ENCODE peak calls at places on chromosomes 4 and X, in ten cellular contexts. One of them, this sample, is unnamed.

GRCh38 chr4:8435656-8436121 is 4.8 kb downstream of the ACOX3 start:
- DNase-seq in endothelial cell of umbilical vein: peak; percentile 38
- DNase-seq in WTC11: no peak
- DNase-seq in CD4-positive, alpha-beta T cell: no peak
- DNase-seq in pancreas: no peak
- DNase-seq in left lung: peak; percentile 54
- DNase-seq in Peyer's patch: peak; percentile 72
- DNase-seq in choroid plexus epithelial cell: peak; percentile 56
- DNase-seq in lower leg skin: no peak
- DNase-seq in H9: no peak
- DNase-seq in this sample: no peak

GRCh38 chr4:107213880-107214279 is 177.8 kb upstream of the DKK2 start:
- DNase-seq in endothelial cell of umbilical vein: no peak
- DNase-seq in WTC11: no peak
- DNase-seq in CD4-positive, alpha-beta T cell: no peak
- DNase-seq in pancreas: no peak
- DNase-seq in left lung: no peak
- DNase-seq in Peyer's patch: no peak
- DNase-seq in choroid plexus epithelial cell: peak; percentile 21
- DNase-seq in lower leg skin: no peak
- DNase-seq in H9: no peak
- DNase-seq in this sample: peak; percentile 38

GRCh38 chrX:39675619-39676018 is 422.1 kb downstream of the BCOR start:
- DNase-seq in endothelial cell of umbilical vein: no peak
- DNase-seq in WTC11: no peak
- DNase-seq in CD4-positive, alpha-beta T cell: no peak
- DNase-seq in pancreas: no peak
- DNase-seq in left lung: no peak
- DNase-seq in Peyer's patch: no peak
- DNase-seq in choroid plexus epithelial cell: no peak
- DNase-seq in lower leg skin: no peak
- DNase-seq in H9: no peak
- DNase-seq in this sample: no peak

GRCh38 chr4:15654556-15655222 is 468 bp downstream of the FBXL5 start:
- DNase-seq in endothelial cell of umbilical vein: peak; percentile 61
- DNase-seq in WTC11: peak; percentile 21
- DNase-seq in CD4-positive, alpha-beta T cell: peak; percentile 25
- DNase-seq in pancreas: peak; percentile 57
- DNase-seq in left lung: peak; percentile 74
- DNase-seq in Peyer's patch: peak; percentile 58
- DNase-seq in choroid plexus epithelial cell: peak; percentile 48
- DNase-seq in lower leg skin: peak; percentile 47
- DNase-seq in H9: peak; percentile 51
- DNase-seq in this sample: peak; percentile 9

GRCh38 chr4:111960241-111960667 is 185.0 kb upstream of the FAM241A start:
- DNase-seq in endothelial cell of umbilical vein: peak; percentile 21
- DNase-seq in WTC11: no peak
- DNase-seq in CD4-positive, alpha-beta T cell: no peak
- DNase-seq in pancreas: no peak
- DNase-seq in left lung: no peak
- DNase-seq in Peyer's patch: no peak
- DNase-seq in choroid plexus epithelial cell: peak; percentile 16
- DNase-seq in lower leg skin: no peak
- DNase-seq in H9: no peak
- DNase-seq in this sample: peak; percentile 68

GRCh38 chr4:185893500-185893899 is 81.5 kb upstream of the SORBS2 start:
- DNase-seq in endothelial cell of umbilical vein: no peak
- DNase-seq in WTC11: no peak
- DNase-seq in CD4-positive, alpha-beta T cell: no peak
- DNase-seq in pancreas: no peak
- DNase-seq in left lung: no peak
- DNase-seq in Peyer's patch: no peak
- DNase-seq in choroid plexus epithelial cell: no peak
- DNase-seq in lower leg skin: no peak
- DNase-seq in H9: no peak
- DNase-seq in this sample: no peak

GRCh38 chr4:1407657-1408333 is 1.6 kb upstream of the NKX1-1 start:
- DNase-seq in endothelial cell of umbilical vein: no peak
- DNase-seq in WTC11: no peak
- DNase-seq in CD4-positive, alpha-beta T cell: no peak
- DNase-seq in pancreas: peak; percentile 3
- DNase-seq in left lung: no peak
- DNase-seq in Peyer's patch: no peak
- DNase-seq in choroid plexus epithelial cell: no peak
- DNase-seq in lower leg skin: no peak
- DNase-seq in H9: peak; percentile 22
- DNase-seq in this sample: no peak

GRCh38 chr4:22573198-22573597 is 57.3 kb upstream of the ADGRA3 start:
- DNase-seq in endothelial cell of umbilical vein: no peak
- DNase-seq in WTC11: no peak
- DNase-seq in CD4-positive, alpha-beta T cell: no peak
- DNase-seq in pancreas: peak; percentile 30
- DNase-seq in left lung: peak; percentile 39
- DNase-seq in Peyer's patch: no peak
- DNase-seq in choroid plexus epithelial cell: no peak
- DNase-seq in lower leg skin: no peak
- DNase-seq in H9: no peak
- DNase-seq in this sample: no peak

GRCh38 chr4:128323401-128323800 is 35.8 kb upstream of the PGRMC2 start:
- DNase-seq in endothelial cell of umbilical vein: no peak
- DNase-seq in WTC11: no peak
- DNase-seq in CD4-positive, alpha-beta T cell: no peak
- DNase-seq in pancreas: no peak
- DNase-seq in left lung: no peak
- DNase-seq in Peyer's patch: no peak
- DNase-seq in choroid plexus epithelial cell: no peak
- DNase-seq in lower leg skin: no peak
- DNase-seq in H9: no peak
- DNase-seq in this sample: no peak

GRCh38 chr4:24104173-24104572 is 214.3 kb upstream of the PPARGC1A start:
- DNase-seq in endothelial cell of umbilical vein: no peak
- DNase-seq in WTC11: no peak
- DNase-seq in CD4-positive, alpha-beta T cell: no peak
- DNase-seq in pancreas: no peak
- DNase-seq in left lung: no peak
- DNase-seq in Peyer's patch: no peak
- DNase-seq in choroid plexus epithelial cell: peak; percentile 59
- DNase-seq in lower leg skin: no peak
- DNase-seq in H9: no peak
- DNase-seq in this sample: peak; percentile 24

GRCh38 chrX:151902813-151903591 is 9.7 kb upstream of the MAGEA4 start:
- DNase-seq in endothelial cell of umbilical vein: peak; percentile 91
- DNase-seq in WTC11: no peak
- DNase-seq in CD4-positive, alpha-beta T cell: no peak
- DNase-seq in pancreas: no peak
- DNase-seq in left lung: no peak
- DNase-seq in Peyer's patch: no peak
- DNase-seq in choroid plexus epithelial cell: peak; percentile 80
- DNase-seq in lower leg skin: peak; percentile 33
- DNase-seq in H9: no peak
- DNase-seq in this sample: peak; percentile 88

GRCh38 chr4:164579270-164579942 is 174.5 kb upstream of the SMIM31 start:
- DNase-seq in endothelial cell of umbilical vein: no peak
- DNase-seq in WTC11: no peak
- DNase-seq in CD4-positive, alpha-beta T cell: no peak
- DNase-seq in pancreas: no peak
- DNase-seq in left lung: no peak
- DNase-seq in Peyer's patch: no peak
- DNase-seq in choroid plexus epithelial cell: no peak
- DNase-seq in lower leg skin: no peak
- DNase-seq in H9: no peak
- DNase-seq in this sample: no peak

DNA sequence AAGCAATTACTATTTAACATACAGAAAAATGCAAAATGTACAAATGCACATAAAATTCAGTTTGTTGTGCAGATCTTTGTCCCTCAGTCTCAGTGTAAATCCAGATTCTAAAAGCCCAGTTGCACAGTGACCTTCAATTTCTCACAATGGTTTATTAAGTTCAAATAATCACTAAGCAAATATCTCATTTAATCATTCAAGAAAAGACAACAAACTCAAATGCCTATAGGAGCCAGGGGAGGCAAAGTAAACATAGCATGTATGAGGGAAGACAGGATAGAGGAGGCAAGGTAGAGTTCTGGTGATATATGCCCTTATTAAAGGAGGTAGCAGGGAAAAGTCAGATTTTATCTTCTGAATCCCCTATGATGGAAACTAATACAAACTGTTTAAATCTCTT is 82.8 kb downstream of the PPP3CA start:
- DNase-seq in endothelial cell of umbilical vein: no peak
- DNase-seq in WTC11: no peak
- DNase-seq in CD4-positive, alpha-beta T cell: no peak
- DNase-seq in pancreas: no peak
- DNase-seq in left lung: no peak
- DNase-seq in Peyer's patch: no peak
- DNase-seq in choroid plexus epithelial cell: no peak
- DNase-seq in lower leg skin: no peak
- DNase-seq in H9: no peak
- DNase-seq in this sample: no peak
- TF ChIP-seq CTCF in endothelial cell of umbilical vein: no peak
- TF ChIP-seq CTCF in WTC11: no peak
- TF ChIP-seq CTCF in CD4-positive, alpha-beta T cell: no peak
- TF ChIP-seq CTCF in pancreas: no peak
- TF ChIP-seq CTCF in left lung: no peak
- TF ChIP-seq CTCF in Peyer's patch: no peak
- TF ChIP-seq CTCF in choroid plexus epithelial cell: no peak
- TF ChIP-seq CTCF in lower leg skin: no peak
- TF ChIP-seq CTCF in H9: no peak
- TF ChIP-seq CTCF in this sample: no peak

GRCh38 chr4:120841580-120841979 is 80.9 kb downstream of the PRDM5 start:
- DNase-seq in endothelial cell of umbilical vein: no peak
- DNase-seq in WTC11: no peak
- DNase-seq in CD4-positive, alpha-beta T cell: no peak
- DNase-seq in pancreas: no peak
- DNase-seq in left lung: no peak
- DNase-seq in Peyer's patch: no peak
- DNase-seq in choroid plexus epithelial cell: peak; percentile 42
- DNase-seq in lower leg skin: no peak
- DNase-seq in H9: no peak
- DNase-seq in this sample: no peak

GRCh38 chr4:120842046-120842445 is 80.5 kb downstream of the PRDM5 start:
- DNase-seq in endothelial cell of umbilical vein: peak; percentile 35
- DNase-seq in WTC11: no peak
- DNase-seq in CD4-positive, alpha-beta T cell: no peak
- DNase-seq in pancreas: no peak
- DNase-seq in left lung: no peak
- DNase-seq in Peyer's patch: no peak
- DNase-seq in choroid plexus epithelial cell: peak; percentile 86
- DNase-seq in lower leg skin: no peak
- DNase-seq in H9: no peak
- DNase-seq in this sample: peak; percentile 72

GRCh38 chr4:120847019-120847582 is 75.4 kb downstream of the PRDM5 start:
- DNase-seq in endothelial cell of umbilical vein: no peak
- DNase-seq in WTC11: no peak
- DNase-seq in CD4-positive, alpha-beta T cell: no peak
- DNase-seq in pancreas: no peak
- DNase-seq in left lung: no peak
- DNase-seq in Peyer's patch: no peak
- DNase-seq in choroid plexus epithelial cell: no peak
- DNase-seq in lower leg skin: no peak
- DNase-seq in H9: no peak
- DNase-seq in this sample: no peak

GRCh38 chr4:120844528-120844921 is 78.0 kb downstream of the PRDM5 start:
- DNase-seq in endothelial cell of umbilical vein: no peak
- DNase-seq in WTC11: no peak
- DNase-seq in CD4-positive, alpha-beta T cell: no peak
- DNase-seq in pancreas: no peak
- DNase-seq in left lung: no peak
- DNase-seq in Peyer's patch: no peak
- DNase-seq in choroid plexus epithelial cell: no peak
- DNase-seq in lower leg skin: no peak
- DNase-seq in H9: no peak
- DNase-seq in this sample: no peak

DNA sequence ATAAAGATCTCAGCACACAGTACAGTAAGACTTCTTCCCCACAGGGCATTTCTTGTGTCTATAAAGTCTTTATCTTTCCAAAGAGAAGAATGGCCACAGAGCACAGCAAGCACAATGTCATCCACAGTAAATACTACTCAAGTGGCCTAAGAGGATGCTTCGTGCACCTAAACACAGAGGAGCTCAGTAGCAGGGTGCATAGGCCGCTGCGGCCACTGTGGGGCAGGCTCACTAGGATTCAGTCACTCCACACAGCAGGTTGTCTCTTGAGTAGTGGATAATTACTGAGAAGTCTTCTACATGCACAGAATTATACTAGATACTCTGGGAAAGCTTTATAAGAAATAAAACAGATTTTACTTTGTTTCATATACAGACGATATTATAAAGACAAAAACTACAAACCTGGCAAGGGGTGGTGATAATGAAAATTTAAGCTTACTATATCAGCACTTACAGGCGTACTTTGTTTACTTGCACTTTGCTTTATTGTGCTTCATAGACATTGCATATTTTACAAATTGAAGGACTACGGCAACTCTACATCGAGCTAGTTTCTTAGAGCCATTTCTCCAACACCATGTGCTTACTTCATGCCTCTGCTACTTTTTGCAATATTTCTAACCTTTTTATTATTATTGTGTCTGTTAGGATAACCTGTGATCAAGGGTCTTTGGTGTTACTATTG is 78.5 kb downstream of the PRDM5 start:
- DNase-seq in endothelial cell of umbilical vein: no peak
- DNase-seq in WTC11: peak; percentile 60
- DNase-seq in CD4-positive, alpha-beta T cell: no peak
- DNase-seq in pancreas: no peak
- DNase-seq in left lung: peak; percentile 46
- DNase-seq in Peyer's patch: no peak
- DNase-seq in choroid plexus epithelial cell: no peak
- DNase-seq in lower leg skin: no peak
- DNase-seq in H9: peak; percentile 58
- DNase-seq in this sample: no peak
- TF ChIP-seq CTCF in endothelial cell of umbilical vein: no peak
- TF ChIP-seq CTCF in WTC11: peak; percentile 30
- TF ChIP-seq CTCF in CD4-positive, alpha-beta T cell: no peak
- TF ChIP-seq CTCF in pancreas: no peak
- TF ChIP-seq CTCF in left lung: peak; percentile 21
- TF ChIP-seq CTCF in Peyer's patch: peak; percentile 53
- TF ChIP-seq CTCF in choroid plexus epithelial cell: peak; percentile 52
- TF ChIP-seq CTCF in lower leg skin: no peak
- TF ChIP-seq CTCF in H9: peak; percentile 73
- TF ChIP-seq CTCF in this sample: peak; percentile 45

GRCh38 chr4:17664755-17665154 is 50.3 kb downstream of the MED28 start:
- DNase-seq in endothelial cell of umbilical vein: no peak
- DNase-seq in WTC11: no peak
- DNase-seq in CD4-positive, alpha-beta T cell: no peak
- DNase-seq in pancreas: no peak
- DNase-seq in left lung: no peak
- DNase-seq in Peyer's patch: no peak
- DNase-seq in choroid plexus epithelial cell: no peak
- DNase-seq in lower leg skin: no peak
- DNase-seq in H9: no peak
- DNase-seq in this sample: no peak
- TF ChIP-seq CTCF in endothelial cell of umbilical vein: no peak
- TF ChIP-seq CTCF in WTC11: no peak
- TF ChIP-seq CTCF in CD4-positive, alpha-beta T cell: no peak
- TF ChIP-seq CTCF in pancreas: no peak
- TF ChIP-seq CTCF in left lung: no peak
- TF ChIP-seq CTCF in Peyer's patch: no peak
- TF ChIP-seq CTCF in choroid plexus epithelial cell: no peak
- TF ChIP-seq CTCF in lower leg skin: no peak
- TF ChIP-seq CTCF in H9: no peak
- TF ChIP-seq CTCF in this sample: no peak

GRCh38 chr4:183444149-183444952 is at the start of gene CDKN2AIP:
- DNase-seq in endothelial cell of umbilical vein: peak; percentile 93
- DNase-seq in WTC11: peak; percentile 91
- DNase-seq in CD4-positive, alpha-beta T cell: peak; percentile 89
- DNase-seq in pancreas: peak; percentile 93
- DNase-seq in left lung: peak; percentile 94
- DNase-seq in Peyer's patch: peak; percentile 91
- DNase-seq in choroid plexus epithelial cell: peak; percentile 93
- DNase-seq in lower leg skin: peak; percentile 91
- DNase-seq in H9: peak; percentile 94
- DNase-seq in this sample: peak; percentile 89
- TF ChIP-seq CTCF in endothelial cell of umbilical vein: no peak
- TF ChIP-seq CTCF in WTC11: no peak
- TF ChIP-seq CTCF in CD4-positive, alpha-beta T cell: no peak
- TF ChIP-seq CTCF in pancreas: no peak
- TF ChIP-seq CTCF in left lung: peak; percentile 4
- TF ChIP-seq CTCF in Peyer's patch: no peak
- TF ChIP-seq CTCF in choroid plexus epithelial cell: peak; percentile 17
- TF ChIP-seq CTCF in lower leg skin: no peak
- TF ChIP-seq CTCF in H9: peak; percentile 40
- TF ChIP-seq CTCF in this sample: peak; percentile 44

This sample was measured in HFFc6.